ENCODE peak calls at places on chromosomes 4 and X, in eight cellular contexts. D is stimulated activated CD4-positive, alpha-beta T cell treated with anti-CD3 and anti-CD28 coated beads, Interleukin-15, amount 100 ng/mL, for 24 hours; J is astrocyte of the cerebellum; Y is activated T-cell treated with anti-CD3 and anti-CD28 coated beads, Interleukin-2, amount 50 U/mL, for 24 hours; S is activated naive CD4-positive, alpha-beta T cell treated with anti-CD3 and anti-CD28 coated beads, Interleukin-2, amount 50 U/mL, for 72 hours; O is IMR-90; L is activated CD4-positive, alpha-beta T cell treated with anti-CD3 and anti-CD28 coated beads, Interleukin-2, amount 50 U/mL, for 48 hours; K is amniotic stem cell. F is an unnamed sample.

GRCh38 chr4:52545099-52546069 is 113.7 kb downstream of the USP46 start:
- DNase-seq in J (peak; percentile 34), O (peak; percentile 65), Y (peak; percentile 75), S (peak; percentile 66), L (peak; percentile 72), D (peak; percentile 65), K (peak; percentile 26), F (no peak)

GRCh38 chr4:148515248-148515647 is 73.0 kb upstream of the NR3C2 start:
- DNase-seq in O (peak; percentile 57), L (no peak), S (no peak), Y (no peak), K (no peak), J (peak; percentile 19), D (no peak), F (no peak)

GRCh38 chr4:118942465-118942864 is 53.8 kb downstream of the SYNPO2 start:
- DNase-seq in Y (no peak), J (no peak), O (peak; percentile 13), D (no peak), S (no peak), K (no peak), L (no peak), F (no peak)

GRCh38 chr4:3226467-3226866 is 22.5 kb upstream of the MSANTD1 start:
- DNase-seq in Y (no peak), J (no peak), O (no peak), L (no peak), K (no peak), D (no peak), S (no peak), F (no peak)

GRCh38 chr4:169024762-169025161 is 14.7 kb upstream of the CBR4 start:
- DNase-seq in K (peak; percentile 12), Y (no peak), D (no peak), S (no peak), L (no peak), O (peak; percentile 59), J (no peak), F (no peak)

GRCh38 chr4:8277356-8278008 is 7.9 kb downstream of the HTRA3 start:
- DNase-seq in K (no peak), Y (no peak), J (no peak), S (no peak), O (no peak), D (no peak), L (no peak), F (no peak)

GRCh38 chr4:167114416-167114971 is 119.8 kb downstream of the SPOCK3 start:
- DNase-seq in D (no peak), K (no peak), Y (no peak), J (no peak), O (no peak), S (no peak), L (no peak), F (no peak)

GRCh38 chr4:38132140-38132673 is 172.0 kb downstream of the PTTG2 start:
- DNase-seq in O (peak; percentile 99), Y (peak; percentile 76), K (peak; percentile 63), J (peak; percentile 96), S (peak; percentile 70), D (peak; percentile 77), L (peak; percentile 61), F (peak; percentile 71)

GRCh38 chr4:67699603-67700002 is 1.4 kb downstream of the UBA6 start:
- DNase-seq in K (no peak), D (no peak), L (no peak), Y (no peak), O (no peak), J (no peak), S (no peak), F (no peak)

GRCh38 chr4:102552781-102553180 is 51.6 kb downstream of the NFKB1 start:
- DNase-seq in Y (no peak), D (no peak), K (no peak), L (no peak), J (no peak), O (no peak), S (no peak), F (no peak)

GRCh38 chr4:7945709-7946380 is 6.2 kb upstream of the AFAP1 start:
- DNase-seq in K (no peak), Y (no peak), L (no peak), D (no peak), S (no peak), J (no peak), O (no peak), F (no peak)

GRCh38 chr4:144575181-144575580 is 70.8 kb upstream of the HHIP start:
- DNase-seq in L (no peak), O (no peak), D (no peak), K (no peak), S (no peak), Y (no peak), J (no peak), F (no peak)

GRCh38 chrX:48520455-48520854 is 1.2 kb upstream of the EBP start:
- DNase-seq in Y (no peak), L (no peak), D (no peak), O (no peak), K (no peak), J (no peak), S (no peak), F (no peak)

GRCh38 chr4:103207673-103208072 is 9.5 kb upstream of the CENPE start:
- DNase-seq in S (no peak), J (no peak), D (no peak), K (no peak), L (no peak), Y (no peak), O (no peak), F (no peak)

GRCh38 chr4:92305878-92306520 is 2.2 kb downstream of the GRID2 start:
- DNase-seq in D (no peak), K (no peak), S (no peak), Y (no peak), L (no peak), J (no peak), O (no peak), F (no peak)

GRCh38 chr4:26820346-26820745 is 40.3 kb upstream of the STIM2 start:
- DNase-seq in D (no peak), S (no peak), K (no peak), Y (no peak), O (no peak), L (no peak), J (no peak), F (no peak)

GRCh38 chr4:178970433-178971140 is 1528.3 kb upstream of the AGA start:
- DNase-seq in L (no peak), J (no peak), Y (no peak), D (no peak), O (no peak), S (no peak), K (no peak), F (no peak)

GRCh38 chr4:3491681-3492405 is 28.7 kb downstream of the DOK7 start:
- DNase-seq in S (no peak), K (no peak), L (no peak), J (no peak), O (peak; percentile 55), D (no peak), Y (no peak), F (no peak)

GRCh38 chrX:14095702-14096101 is 66.0 kb upstream of the GEMIN8 start:
- DNase-seq in K (no peak), O (peak; percentile 53), L (peak; percentile 33), Y (peak; percentile 45), S (peak; percentile 10), D (peak; percentile 39), J (peak; percentile 33), F (peak; percentile 15)

GRCh38 chr4:26150948-26151347 is 169.9 kb upstream of the RBPJ start:
- DNase-seq in Y (no peak), O (peak; percentile 79), L (peak; percentile 57), J (no peak), D (peak; percentile 69), K (no peak), S (no peak), F (no peak)

F was measured in keratinocyte.